ENCODE peak calls at places on chromosomes 3 and 15, in six cellular contexts. I, H, Y, S, X and Z are unnamed samples.

GRCh38 chr3:61936344-61936937 is 375.1 kb downstream of the PTPRG start:
- DNase-seq in I (no peak), X (peak; percentile 38), S (no peak), H (peak; percentile 23), Y (no peak), Z (peak; percentile 19)

GRCh38 chr3:35183915-35184675 is 455.2 kb upstream of the ARPP21 start:
- DNase-seq in S (no peak), I (no peak), H (no peak), Y (no peak), X (no peak), Z (no peak)

GRCh38 chr15:92636401-92636949 is 19.1 kb downstream of the FAM174B start:
- DNase-seq in S (no peak), X (no peak), I (no peak), Y (no peak), H (no peak), Z (no peak)

GRCh38 chr15:67835349-67836133 is 4.3 kb downstream of the RNU6-1 start:
- DNase-seq in S (no peak), H (no peak), I (no peak), X (no peak), Y (no peak), Z (no peak)

GRCh38 chr3:196207159-196207832 is 3.9 kb downstream of the ZDHHC19 start:
- DNase-seq in X (peak; percentile 20), Y (no peak), S (no peak), H (no peak), I (no peak), Z (peak; percentile 72)

GRCh38 chr15:92415639-92416297 is 22.1 kb downstream of the ST8SIA2 start:
- DNase-seq in X (no peak), S (no peak), Y (no peak), H (no peak), I (no peak), Z (no peak)

GRCh38 chr3:59237121-59237520 is 187.3 kb upstream of the CFAP20DC start:
- DNase-seq in I (no peak), H (no peak), X (no peak), Y (no peak), S (no peak), Z (no peak)

GRCh38 chr3:32822609-32823498 is 5.1 kb downstream of the TRIM71 start:
- DNase-seq in I (no peak), H (no peak), S (no peak), X (no peak), Y (no peak), Z (no peak)

GRCh38 chr3:136883967-136884720 is 22.1 kb downstream of the NCK1 start:
- DNase-seq in S (no peak), I (no peak), X (peak; percentile 80), Y (no peak), H (no peak), Z (peak; percentile 16)

GRCh38 chr15:57138260-57138895 is 219.9 kb downstream of the TCF12 start:
- DNase-seq in S (peak; percentile 49), Y (peak; percentile 31), H (no peak), I (no peak), X (peak; percentile 24), Z (no peak)

GRCh38 chr3:152105446-152105845 is 163.3 kb upstream of the MBNL1 start:
- DNase-seq in H (no peak), X (no peak), Y (no peak), S (no peak), I (no peak), Z (no peak)

GRCh38 chr15:51750942-51751686 is at the start of gene TMOD2:
- DNase-seq in S (no peak), Y (peak; percentile 53), X (no peak), H (peak; percentile 64), I (no peak), Z (peak; percentile 82)

GRCh38 chr15:63481105-63481810 is 23.1 kb upstream of the USP3 start:
- DNase-seq in Y (no peak), S (no peak), I (no peak), H (no peak), X (no peak), Z (no peak)

GRCh38 chr3:187725653-187726370 is 19.5 kb downstream of the BCL6 start:
- DNase-seq in X (no peak), H (no peak), I (no peak), Y (no peak), S (no peak), Z (no peak)

GRCh38 chr3:15405448-15406050 is 21.8 kb downstream of the METTL6 start:
- DNase-seq in H (no peak), I (peak; percentile 50), X (peak; percentile 82), Y (no peak), S (no peak), Z (peak; percentile 50)

GRCh38 chr3:66304293-66304692 is 83.5 kb downstream of the SLC25A26 start:
- DNase-seq in Y (no peak), I (no peak), X (no peak), S (no peak), H (no peak), Z (no peak)

GRCh38 chr15:40892449-40893012 is 1.7 kb upstream of the VPS18 start:
- DNase-seq in I (no peak), S (no peak), Y (no peak), X (no peak), H (no peak), Z (no peak)

GRCh38 chr15:40684381-40684780 is 10.6 kb upstream of the RAD51 start:
- DNase-seq in H (no peak), S (no peak), I (no peak), Y (no peak), X (no peak), Z (no peak)

GRCh38 chr3:75192065-75192658 is 472.0 kb upstream of the FRG2C start:
- DNase-seq in S (peak; percentile 33), X (peak; percentile 51), I (no peak), H (peak; percentile 51), Y (no peak), Z (peak; percentile 39)

GRCh38 chr3:50260027-50260941 is 8.7 kb upstream of the SEMA3B start:
- DNase-seq in Y (peak; percentile 96), H (peak; percentile 92), S (no peak), X (peak; percentile 83), I (no peak), Z (peak; percentile 99)

GRCh38 chr15:70246623-70247200 is 149.0 kb upstream of the TLE3 start:
- DNase-seq in I (no peak), H (no peak), X (no peak), S (no peak), Y (no peak), Z (no peak)

GRCh38 chr3:108103971-108104797 is 13.4 kb upstream of the CD47 start:
- DNase-seq in X (no peak), H (no peak), Y (peak; percentile 60), I (no peak), S (no peak), Z (no peak)

GRCh38 chr3:49568965-49569364 is 14.7 kb downstream of the BSN start:
- DNase-seq in X (no peak), Y (no peak), H (no peak), S (no peak), I (no peak), Z (no peak)

GRCh38 chr3:11201246-11202024 is 47.1 kb downstream of the HRH1 start:
- DNase-seq in X (no peak), I (no peak), S (no peak), H (no peak), Y (peak; percentile 34), Z (no peak)

GRCh38 chr3:42148982-42149432 is 57.9 kb downstream of the TRAK1 start:
- DNase-seq in X (no peak), S (peak; percentile 72), Y (peak; percentile 67), I (no peak), H (peak; percentile 39), Z (no peak)

GRCh38 chr3:151553873-151554272 is 93.0 kb upstream of the IGSF10 start:
- DNase-seq in I (no peak), Y (no peak), H (no peak), S (no peak), X (no peak), Z (no peak)

GRCh38 chr3:99419111-99419510 is 219.3 kb upstream of the COL8A1 start:
- DNase-seq in H (no peak), I (no peak), X (no peak), Y (no peak), S (no peak), Z (no peak)

GRCh38 chr3:74314696-74315095 is 299.8 kb downstream of the CNTN3 start:
- DNase-seq in S (no peak), H (no peak), X (no peak), I (no peak), Y (no peak), Z (no peak)

GRCh38 chr3:120394343-120394742 is 45.2 kb upstream of the LRRC58 start:
- DNase-seq in H (no peak), Y (no peak), I (no peak), X (no peak), S (no peak), Z (no peak)

GRCh38 chr15:92097473-92098178 is 244.1 kb downstream of the SLCO3A1 start:
- DNase-seq in S (peak; percentile 11), Y (no peak), H (peak; percentile 60), I (no peak), X (peak; percentile 44), Z (peak; percentile 62)

GRCh38 chr3:30858894-30859389 is 35.5 kb downstream of the GADL1 start:
- DNase-seq in X (no peak), I (no peak), H (no peak), Y (no peak), S (no peak), Z (no peak)

GRCh38 chr3:17810759-17811158 is 68.3 kb upstream of the TBC1D5 start:
- DNase-seq in H (no peak), I (no peak), X (peak; percentile 11), Y (no peak), S (no peak), Z (no peak)
- TF ChIP-seq CTCF in H (no peak), I (no peak), X (peak; percentile 57), Y (peak; percentile 17), S (peak; percentile 13), Z (no peak)

GRCh38 chr3:55885721-55886120 is 398.6 kb upstream of the WNT5A start:
- DNase-seq in H (no peak), I (no peak), Y (no peak), S (peak; percentile 52), X (no peak), Z (no peak)
- TF ChIP-seq CTCF in H (no peak), I (no peak), Y (no peak), S (no peak), X (no peak), Z (no peak)

GRCh38 chr15:82952156-82953081 is at the start of gene HOMER2:
- DNase-seq in I (no peak), H (no peak), Y (peak; percentile 18), S (no peak), X (no peak), Z (peak; percentile 61)
- TF ChIP-seq CTCF in I (no peak), H (no peak), Y (no peak), S (no peak), X (no peak), Z (no peak)

GRCh38 chr3:169390310-169390731 is 273.2 kb downstream of the MECOM start:
- DNase-seq in H (peak; percentile 31), X (no peak), Y (no peak), S (no peak), I (peak; percentile 5), Z (no peak)

GRCh38 chr3:169389925-169390253 is 273.6 kb downstream of the MECOM start:
- DNase-seq in Y (no peak), H (peak; percentile 48), S (no peak), I (no peak), X (no peak), Z (no peak)

GRCh38 chr3:169391672-169392071 is 271.8 kb downstream of the MECOM start:
- DNase-seq in X (no peak), I (no peak), S (no peak), H (no peak), Y (no peak), Z (no peak)

GRCh38 chr3:169389211-169389924 is 274.1 kb downstream of the MECOM start:
- DNase-seq in I (no peak), H (peak; percentile 32), Y (no peak), X (no peak), S (no peak), Z (no peak)

GRCh38 chr3:169390741-169391300 is 272.7 kb downstream of the MECOM start:
- DNase-seq in Y (no peak), S (no peak), I (no peak), X (no peak), H (no peak), Z (no peak)
- TF ChIP-seq CTCF in Y (peak; percentile 30), S (no peak), I (no peak), X (no peak), H (no peak), Z (no peak)